ENCODE peak calls at places on chromosomes 2 and 18, in seven cellular contexts. A is activated T-helper 1 cell treated with anti-CD3 and anti-CD28 coated beads, Interleukin-2, amount 50 U/mL, for 16 hours; T is NCI-H69; U is T-helper 1 cell; E is HTR-8/SVneo; I is stimulated activated CD8-positive, alpha-beta memory T cell treated with anti-CD3 and anti-CD28 coated beads, Interleukin-7, amount 100 ng/mL, for 24 hours; B is stimulated activated CD4-positive, alpha-beta T cell treated with anti-CD3 and anti-CD28 coated beads, Interleukin-12 subunit alpha, Interleukin-12 subunit beta, amount 100 ng/mL, for 4 hours. W is an unnamed sample.

GRCh38 chr18:56726906-56727305 is 75.7 kb downstream of the WDR7 start:
- DNase-seq in A (no peak), T (no peak), U (no peak), E (no peak), I (no peak), B (no peak), W (no peak)

GRCh38 chr2:37085731-37086147 is 1.4 kb downstream of the GPATCH11 start:
- DNase-seq in A (no peak), T (no peak), U (no peak), E (no peak), I (no peak), B (no peak), W (no peak)

GRCh38 chr18:67475673-67476072 is 40.8 kb downstream of the DSEL start:
- DNase-seq in A (no peak), T (no peak), U (no peak), E (no peak), I (no peak), B (no peak), W (no peak)

GRCh38 chr2:72915907-72916742 is 1.2 kb upstream of the EMX1 start:
- DNase-seq in A (peak), T (peak), U (no peak), E (no peak), I (no peak), B (peak), W (peak)

GRCh38 chr2:30679416-30680088 is 127.7 kb downstream of the CAPN13 start:
- DNase-seq in A (no peak), T (no peak), U (no peak), E (no peak), I (no peak), B (no peak), W (no peak)

GRCh38 chr2:81894451-81894990 is 1590.0 kb upstream of the LRRTM1 start:
- DNase-seq in A (no peak), T (peak), U (no peak), E (peak), I (no peak), B (no peak), W (peak)

GRCh38 chr2:20164734-20165242 is 60.1 kb downstream of the SDC1 start:
- DNase-seq in A (no peak), T (no peak), U (no peak), E (no peak), I (no peak), B (no peak), W (no peak)

GRCh38 chr2:47569658-47570398 is 166.9 kb downstream of the MSH2 start:
- DNase-seq in A (no peak), T (peak), U (no peak), E (no peak), I (no peak), B (no peak), W (peak)

GRCh38 chr18:80176334-80177080 is 67.4 kb downstream of the ADNP2 start:
- DNase-seq in A (no peak), T (peak), U (no peak), E (no peak), I (no peak), B (no peak), W (no peak)